ENCODE peak calls at places on chromosomes 6 and 20, in ten cellular contexts. M is HuH-7.5; D is naive thymus-derived CD8-positive, alpha-beta T cell; N is activated gamma-delta T cell treated with Interleukin-2 at 50 U/mL for 16 hours; V is T follicular helper cell; T is NCI-H1417 treated with DMSO at 0.1 percent for 48 hours; K is B cell; Q is lower leg skin; H is adipocyte; U is GM13977. L is an unnamed sample.

GRCh38 chr6:3308106-3308505 is 49.4 kb downstream of the PSMG4 start:
- DNase-seq in M (no peak), D (no peak), N (no peak), V (no peak), T (no peak), K (no peak), Q (no peak), H (no peak), U (no peak), L (no peak)

GRCh38 chr6:127215931-127216330 is 50.7 kb upstream of the RNF146 start:
- DNase-seq in M (no peak), D (no peak), N (no peak), V (no peak), T (no peak), K (no peak), Q (no peak), H (no peak), U (no peak), L (no peak)

GRCh38 chr6:139732451-139732850 is 358.0 kb upstream of the CITED2 start:
- DNase-seq in M (no peak), D (no peak), N (no peak), V (no peak), T (no peak), K (no peak), Q (peak), H (peak), U (no peak), L (no peak)

GRCh38 chr6:169669889-169670288 is 31.9 kb downstream of the WDR27 start:
- DNase-seq in M (no peak), D (no peak), N (no peak), V (no peak), T (no peak), K (no peak), Q (no peak), H (no peak), U (no peak), L (no peak)

GRCh38 chr20:38751360-38751976 is 3.2 kb downstream of the ACTR5 start:
- DNase-seq in M (peak), D (peak), N (no peak), V (no peak), T (no peak), K (peak), Q (no peak), H (peak), U (peak), L (peak)

GRCh38 chr6:119608994-119609393 is 259.4 kb upstream of the MAN1A1 start:
- DNase-seq in M (no peak), D (no peak), N (no peak), V (no peak), T (no peak), K (no peak), Q (no peak), H (no peak), U (no peak), L (no peak)

GRCh38 chr6:160293844-160294243 is 35.2 kb upstream of the SLC22A2 start:
- DNase-seq in M (no peak), D (no peak), N (no peak), V (no peak), T (no peak), K (no peak), Q (no peak), H (no peak), U (no peak), L (no peak)

GRCh38 chr6:52231411-52232127 is 12.7 kb downstream of the IL17F start:
- DNase-seq in M (no peak), D (no peak), N (peak), V (no peak), T (no peak), K (no peak), Q (no peak), H (no peak), U (no peak), L (no peak)

GRCh38 chr6:104381907-104382306 is 477.8 kb downstream of the HACE1 start:
- DNase-seq in M (no peak), D (no peak), N (no peak), V (no peak), T (no peak), K (no peak), Q (no peak), H (no peak), U (no peak), L (no peak)

GRCh38 chr6:125586074-125586473 is 163.4 kb upstream of the HEY2 start:
- DNase-seq in M (no peak), D (no peak), N (no peak), V (no peak), T (no peak), K (no peak), Q (no peak), H (peak), U (no peak), L (no peak)

GRCh38 chr6:122454673-122455072 is 16.9 kb downstream of the SERINC1 start:
- DNase-seq in M (no peak), D (no peak), N (no peak), V (no peak), T (no peak), K (no peak), Q (no peak), H (no peak), U (no peak), L (no peak)

GRCh38 chr20:21096321-21097043 is 9.7 kb downstream of the LINC00237 start:
- DNase-seq in M (no peak), D (no peak), N (no peak), V (no peak), T (no peak), K (peak), Q (no peak), H (peak), U (no peak), L (no peak)

GRCh38 chr6:149140910-149141290 is 176.6 kb upstream of the TAB2 start:
- DNase-seq in M (no peak), D (peak), N (no peak), V (no peak), T (no peak), K (no peak), Q (no peak), H (no peak), U (peak), L (no peak)

GRCh38 chr20:46040902-46041535 is 12.0 kb downstream of the SLC12A5 start:
- DNase-seq in M (peak), D (peak), N (peak), V (peak), T (no peak), K (peak), Q (no peak), H (peak), U (peak), L (no peak)

GRCh38 chr20:59580208-59580980 is 23.9 kb upstream of the PHACTR3 start:
- DNase-seq in M (no peak), D (no peak), N (no peak), V (no peak), T (no peak), K (no peak), Q (peak), H (peak), U (no peak), L (no peak)

GRCh38 chr6:113632220-113632864 is 224.8 kb upstream of the MARCKS start:
- DNase-seq in M (no peak), D (no peak), N (no peak), V (no peak), T (no peak), K (peak), Q (peak), H (peak), U (no peak), L (no peak)

GRCh38 chr6:19837511-19838441 is 606 bp downstream of the ID4 start:
- DNase-seq in M (peak), D (no peak), N (no peak), V (no peak), T (no peak), K (no peak), Q (no peak), H (peak), U (peak), L (no peak)

GRCh38 chr6:152206072-152206818 is 398.8 kb downstream of the ESR1 start:
- DNase-seq in M (no peak), D (peak), N (peak), V (peak), T (no peak), K (peak), Q (no peak), H (peak), U (no peak), L (no peak)

GRCh38 chr6:105363100-105363754 is 39.7 kb downstream of the PREP start:
- DNase-seq in M (no peak), D (no peak), N (no peak), V (no peak), T (no peak), K (no peak), Q (no peak), H (peak), U (no peak), L (no peak)

GRCh38 chr6:121310495-121310894 is 23.8 kb downstream of the TBC1D32 start:
- DNase-seq in M (no peak), D (no peak), N (no peak), V (no peak), T (no peak), K (no peak), Q (no peak), H (no peak), U (no peak), L (no peak)

GRCh38 chr6:40128149-40128548 is 193.9 kb upstream of the MOCS1 start:
- DNase-seq in M (no peak), D (no peak), N (no peak), V (no peak), T (no peak), K (no peak), Q (no peak), H (no peak), U (no peak), L (no peak)

GRCh38 chr20:48703107-48703506 is 124.7 kb downstream of the PREX1 start:
- DNase-seq in M (no peak), D (no peak), N (no peak), V (no peak), T (no peak), K (no peak), Q (no peak), H (no peak), U (no peak), L (no peak)

GRCh38 chr6:170424634-170425126 is 118.1 kb downstream of the FAM120B start:
- DNase-seq in M (no peak), D (no peak), N (no peak), V (no peak), T (no peak), K (no peak), Q (no peak), H (no peak), U (no peak), L (no peak)

L was measured in GM19239.